ENCODE peak calls at places on chromosome 7, in seven cellular contexts. W is gastroesophageal sphincter, M is lung, T is aorta, X is naive B cell, D is GM12878, L is SK-N-SH treated with all-trans-retinoic acid at 6 μM for 48 hours. Z is an unnamed sample.

GRCh38 chr7:75813084-75813483 is 522 bp downstream of the CCL24 start:
- ATAC-seq in X (no peak), M (no peak), W (no peak), L (no peak), D (no peak), T (no peak), Z (no peak)

GRCh38 chr7:98228801-98229200 is 17.6 kb downstream of the BHLHA15 start:
- ATAC-seq in X (no peak), T (no peak), L (no peak), D (no peak), M (no peak), W (no peak), Z (no peak)

GRCh38 chr7:7978860-7979259 is 10.3 kb downstream of the GLCCI1 start:
- ATAC-seq in M (no peak), D (no peak), L (no peak), W (no peak), T (no peak), X (no peak), Z (no peak)

GRCh38 chr7:111668711-111669110 is 106.4 kb upstream of the IMMP2L start:
- ATAC-seq in D (no peak), T (no peak), X (no peak), L (no peak), M (no peak), W (no peak), Z (no peak)

GRCh38 chr7:32516551-32517082 is 21.3 kb downstream of the AVL9 start:
- ATAC-seq in T (no peak), L (no peak), M (no peak), D (no peak), W (no peak), X (no peak), Z (no peak)

GRCh38 chr7:130303551-130303950 is 10.6 kb downstream of the CPA4 start:
- ATAC-seq in W (no peak), T (no peak), M (no peak), D (no peak), L (no peak), X (no peak), Z (no peak)

GRCh38 chr7:92944633-92945032 is 108.3 kb upstream of the CDK6 start:
- ATAC-seq in W (peak; percentile 36), X (no peak), L (no peak), T (peak; percentile 48), D (no peak), M (no peak), Z (no peak)

GRCh38 chr7:66921918-66922486 is 977 bp downstream of the TMEM248 start:
- ATAC-seq in M (no peak), T (no peak), X (peak; percentile 63), L (peak; percentile 18), D (peak; percentile 69), W (no peak), Z (no peak)

GRCh38 chr7:112414855-112415490 is 35.3 kb upstream of the IFRD1 start:
- ATAC-seq in T (no peak), M (peak; percentile 66), W (no peak), L (peak; percentile 82), X (no peak), D (peak; percentile 64), Z (no peak)

GRCh38 chr7:96076350-96076707 is 245.6 kb downstream of the SLC25A13 start:
- ATAC-seq in W (no peak), D (no peak), L (no peak), T (no peak), X (no peak), M (no peak), Z (no peak)

GRCh38 chr7:96591900-96592676 is 117.6 kb downstream of the SEM1 start:
- ATAC-seq in W (no peak), M (no peak), T (no peak), D (no peak), X (no peak), L (no peak), Z (no peak)

GRCh38 chr7:139393621-139394215 is 34.0 kb downstream of the LUC7L2 start:
- ATAC-seq in X (no peak), W (no peak), M (no peak), L (no peak), T (no peak), D (no peak), Z (no peak)

GRCh38 chr7:30842542-30843451 is 68.9 kb upstream of the AQP1 start:
- ATAC-seq in D (no peak), L (no peak), M (peak; percentile 67), W (peak; percentile 40), T (no peak), X (no peak), Z (no peak)

GRCh38 chr7:33764752-33765451 is 140.4 kb upstream of the BMPER start:
- ATAC-seq in M (peak; percentile 27), T (peak; percentile 63), X (no peak), L (no peak), D (no peak), W (peak; percentile 37), Z (no peak)

GRCh38 chr7:36171503-36171902 is 18.4 kb downstream of the EEPD1 start:
- ATAC-seq in W (no peak), M (no peak), D (peak; percentile 81), L (no peak), T (no peak), X (no peak), Z (peak; percentile 73)

GRCh38 chr7:76149847-76150691 is 51.6 kb upstream of the SRRM3 start:
- ATAC-seq in T (no peak), W (no peak), L (peak; percentile 62), X (no peak), D (no peak), M (no peak), Z (no peak)

GRCh38 chr7:90180011-90180585 is 25.8 kb downstream of the STEAP1 start:
- ATAC-seq in M (no peak), W (no peak), X (no peak), D (peak; percentile 51), L (peak; percentile 47), T (no peak), Z (no peak)

GRCh38 chr7:107123392-107123791 is 45.4 kb upstream of the HBP1 start:
- ATAC-seq in D (no peak), W (no peak), M (no peak), T (no peak), L (no peak), X (no peak), Z (no peak)

GRCh38 chr7:102286237-102287081 is at the start of gene SH2B2:
- ATAC-seq in X (peak; percentile 32), D (peak; percentile 3), T (peak; percentile 84), W (peak; percentile 81), M (peak; percentile 61), L (peak; percentile 61), Z (peak; percentile 38)

GRCh38 chr7:76278540-76278939 is 23.9 kb upstream of the HSPB1 start:
- ATAC-seq in W (no peak), X (no peak), M (no peak), T (no peak), L (peak; percentile 72), D (peak; percentile 59), Z (no peak)

GRCh38 chr7:27237735-27238334 is 4.8 kb upstream of the EVX1 start:
- ATAC-seq in M (no peak), T (no peak), L (no peak), D (no peak), W (no peak), X (no peak), Z (peak; percentile 43)

GRCh38 chr7:132437730-132438129 is 138.5 kb downstream of the PLXNA4 start:
- ATAC-seq in T (no peak), X (no peak), M (no peak), D (no peak), L (no peak), W (peak; percentile 43), Z (peak; percentile 27)

GRCh38 chr7:17962652-17963051 is 22.4 kb upstream of the SNX13 start:
- ATAC-seq in T (no peak), W (no peak), M (no peak), L (peak; percentile 40), D (no peak), X (no peak), Z (no peak)

GRCh38 chr7:97116308-97116707 is 1.2 kb upstream of the SDHAF3 start:
- ATAC-seq in L (no peak), X (peak; percentile 68), D (peak; percentile 4), T (no peak), W (no peak), M (no peak), Z (no peak)

GRCh38 chr7:97693586-97693985 is 38.3 kb upstream of the TAC1 start:
- ATAC-seq in D (no peak), M (no peak), X (no peak), T (no peak), W (no peak), L (no peak), Z (no peak)

GRCh38 chr7:55185941-55186609 is 167.3 kb downstream of the EGFR start:
- ATAC-seq in T (no peak), X (no peak), W (peak; percentile 62), M (no peak), L (peak; percentile 83), D (peak; percentile 57), Z (no peak)

GRCh38 chr7:27840760-27841364 is 100.9 kb downstream of the TAX1BP1 start:
- ATAC-seq in T (no peak), X (no peak), D (no peak), W (no peak), M (no peak), L (no peak), Z (no peak)

GRCh38 chr7:87853237-87853864 is 22.8 kb downstream of the SLC25A40 start:
- ATAC-seq in T (no peak), M (no peak), X (no peak), W (no peak), L (no peak), D (peak; percentile 48), Z (peak; percentile 65)

GRCh38 chr7:70599446-70600190 is 532.3 kb upstream of the GALNT17 start:
- ATAC-seq in X (no peak), W (no peak), D (peak; percentile 20), L (no peak), T (no peak), M (no peak), Z (no peak)

GRCh38 chr7:351681-352480 is 61.9 kb downstream of the FOXL3 start:
- ATAC-seq in X (peak; percentile 74), D (no peak), T (no peak), L (no peak), W (no peak), M (no peak), Z (peak; percentile 46)

GRCh38 chr7:121157341-121157751 is 168.8 kb downstream of the CPED1 start:
- ATAC-seq in T (no peak), L (no peak), D (no peak), W (no peak), X (no peak), M (no peak), Z (no peak)

Z was measured in activated CD4-positive, CD25-positive, alpha-beta regulatory T cell treated with anti-CD3 and anti-CD28 coated beads, Interleukin-2, amount 50 U/mL, for 24 hours.